ENCODE peak calls at places on chromosome 10, in nine cellular contexts. W, K, C, M, Z, L, P, G and J are unnamed samples.

GRCh38 chr10:28054211-28054888 is 55.5 kb upstream of the ODAD2 start:
- DNase-seq in W (no peak), K (no peak), C (peak; percentile 64), M (no peak), Z (no peak), L (no peak), P (peak; percentile 90), G (no peak), J (no peak)

GRCh38 chr10:94217431-94217830 is 145.3 kb downstream of the NOC3L start:
- DNase-seq in W (no peak), K (no peak), C (no peak), M (no peak), Z (no peak), L (no peak), P (no peak), G (no peak), J (no peak)

GRCh38 chr10:34814228-34815173 is 595 bp downstream of the PARD3 start:
- DNase-seq in W (peak; percentile 71), K (peak; percentile 57), C (peak; percentile 30), M (peak; percentile 92), Z (no peak), L (no peak), P (peak; percentile 72), G (no peak), J (peak; percentile 40)

GRCh38 chr10:1546431-1547110 is 190.8 kb downstream of the ADARB2 start:
- DNase-seq in W (no peak), K (no peak), C (no peak), M (no peak), Z (no peak), L (no peak), P (no peak), G (no peak), J (no peak)

GRCh38 chr10:15370212-15370740 is 813 bp downstream of the FAM171A1 start:
- DNase-seq in W (peak; percentile 48), K (peak; percentile 22), C (peak; percentile 21), M (peak; percentile 76), Z (no peak), L (no peak), P (no peak), G (peak; percentile 15), J (peak; percentile 13)

GRCh38 chr10:110569120-110569519 is 1.6 kb downstream of the SMC3 start:
- DNase-seq in W (no peak), K (no peak), C (no peak), M (no peak), Z (no peak), L (no peak), P (no peak), G (no peak), J (no peak)

GRCh38 chr10:131758062-131758941 is 142.5 kb upstream of the PPP2R2D start:
- DNase-seq in W (no peak), K (no peak), C (no peak), M (peak; percentile 60), Z (no peak), L (no peak), P (no peak), G (no peak), J (no peak)

GRCh38 chr10:71985542-71986250 is 21.5 kb downstream of the CHST3 start:
- DNase-seq in W (no peak), K (no peak), C (no peak), M (no peak), Z (no peak), L (no peak), P (no peak), G (no peak), J (no peak)

GRCh38 chr10:22737587-22737986 is 23.2 kb upstream of the PIP4K2A start:
- DNase-seq in W (no peak), K (no peak), C (peak; percentile 64), M (no peak), Z (no peak), L (no peak), P (peak; percentile 65), G (no peak), J (no peak)

GRCh38 chr10:4241724-4242345 is 456.8 kb upstream of the KLF6 start:
- DNase-seq in W (peak; percentile 44), K (peak; percentile 17), C (peak; percentile 94), M (peak; percentile 16), Z (no peak), L (no peak), P (no peak), G (no peak), J (no peak)

GRCh38 chr10:120415709-120416330 is 41.2 kb upstream of the PLPP4 start:
- DNase-seq in W (no peak), K (no peak), C (peak; percentile 81), M (no peak), Z (no peak), L (no peak), P (peak; percentile 88), G (no peak), J (no peak)

GRCh38 chr10:71342850-71343773 is 24.1 kb downstream of the SLC29A3 start:
- DNase-seq in W (no peak), K (no peak), C (no peak), M (no peak), Z (no peak), L (no peak), P (peak; percentile 61), G (no peak), J (no peak)

GRCh38 chr10:52526251-52526823 is 212.3 kb downstream of the DKK1 start:
- DNase-seq in W (no peak), K (no peak), C (peak; percentile 25), M (no peak), Z (no peak), L (no peak), P (peak; percentile 56), G (no peak), J (no peak)

GRCh38 chr10:42984761-42985325 is 92.0 kb upstream of the RET start:
- DNase-seq in W (no peak), K (no peak), C (no peak), M (peak; percentile 16), Z (peak; percentile 5), L (peak; percentile 83), P (no peak), G (no peak), J (no peak)

GRCh38 chr10:119542990-119543813 is 683 bp upstream of the RGS10 start:
- DNase-seq in W (peak; percentile 64), K (peak; percentile 27), C (peak; percentile 65), M (peak; percentile 87), Z (peak; percentile 68), L (no peak), P (peak; percentile 56), G (peak; percentile 38), J (peak; percentile 43)

GRCh38 chr10:104589871-104590270 is 51.2 kb upstream of the SORCS3 start:
- DNase-seq in W (no peak), K (no peak), C (peak; percentile 70), M (no peak), Z (no peak), L (peak; percentile 68), P (peak; percentile 65), G (no peak), J (no peak)

GRCh38 chr10:14552010-14552409 is 221.3 kb upstream of the FRMD4A start:
- DNase-seq in W (no peak), K (no peak), C (no peak), M (no peak), Z (no peak), L (no peak), P (no peak), G (no peak), J (no peak)

GRCh38 chr10:1782841-1783240 is 45.5 kb upstream of the ADARB2 start:
- DNase-seq in W (no peak), K (no peak), C (no peak), M (no peak), Z (no peak), L (no peak), P (no peak), G (no peak), J (no peak)

GRCh38 chr10:46298346-46299266 is 11.8 kb downstream of the ANTXRL start:
- DNase-seq in W (no peak), K (no peak), C (no peak), M (no peak), Z (peak; percentile 9), L (no peak), P (no peak), G (no peak), J (no peak)

GRCh38 chr10:67788028-67788886 is 49.7 kb downstream of the DNAJC12 start:
- DNase-seq in W (peak; percentile 61), K (peak; percentile 76), C (no peak), M (peak; percentile 67), Z (peak; percentile 72), L (no peak), P (peak; percentile 94), G (peak; percentile 59), J (no peak)

GRCh38 chr10:30748152-30748845 is 118.7 kb upstream of the LYZL2 start:
- DNase-seq in W (no peak), K (no peak), C (no peak), M (no peak), Z (no peak), L (no peak), P (no peak), G (no peak), J (no peak)

GRCh38 chr10:484925-485661 is 204.4 kb downstream of the DIP2C start:
- DNase-seq in W (no peak), K (no peak), C (peak; percentile 25), M (peak; percentile 68), Z (no peak), L (no peak), P (peak; percentile 7), G (no peak), J (no peak)

GRCh38 chr10:49624629-49625028 is 10.8 kb downstream of the CHAT start:
- DNase-seq in W (no peak), K (no peak), C (no peak), M (no peak), Z (no peak), L (no peak), P (no peak), G (no peak), J (no peak)
- H3K27me3 ChIP-seq in W (peaks cover 19% of the 10 kb centered on the region), K (no peaks in the 10 kb centered on the region), C (no peaks in the 10 kb centered on the region), M (peaks cover 16% of the 10 kb centered on the region), Z (no peaks in the 10 kb centered on the region), L (no peaks in the 10 kb centered on the region), P (peaks cover 44% of the 10 kb centered on the region), G (no peaks in the 10 kb centered on the region), J (no peaks in the 10 kb centered on the region)

GRCh38 chr10:133239990-133240389 is 2.3 kb downstream of the VENTX start:
- DNase-seq in W (no peak), K (no peak), C (no peak), M (no peak), Z (no peak), L (no peak), P (no peak), G (no peak), J (no peak)
- H3K27me3 ChIP-seq in W (peaks cover 49% of the 10 kb centered on the region), K (no peaks in the 10 kb centered on the region), C (peaks cover 29% of the 10 kb centered on the region), M (peaks cover 29% of the 10 kb centered on the region), Z (peaks cover 10% of the 10 kb centered on the region), L (no peaks in the 10 kb centered on the region), P (peaks cover 30% of the 10 kb centered on the region), G (peaks cover 16% of the 10 kb centered on the region), J (peaks cover 44% of the 10 kb centered on the region)

DNA sequence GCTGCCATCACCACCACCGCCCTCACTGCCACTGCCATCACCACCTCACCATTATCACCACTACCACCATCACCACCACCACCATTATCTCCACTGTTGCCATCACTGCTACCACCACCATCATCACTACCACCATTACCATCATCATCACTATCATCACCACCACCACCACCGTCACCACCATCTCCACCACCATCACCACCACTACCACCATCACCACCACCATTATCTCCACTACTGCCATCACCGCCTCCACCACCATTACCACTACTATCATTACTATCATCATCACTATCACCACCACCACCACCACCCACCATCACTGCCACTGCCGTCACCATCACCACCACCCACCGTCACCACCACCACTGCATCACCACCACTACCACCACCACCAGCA is 9.9 kb upstream of the COL13A1 start:
- DNase-seq in W (no peak), K (no peak), C (no peak), M (no peak), Z (no peak), L (no peak), P (no peak), G (no peak), J (no peak)
- H3K27me3 ChIP-seq in W (no peaks in the 10 kb centered on the region), K (no peaks in the 10 kb centered on the region), C (no peaks in the 10 kb centered on the region), M (no peaks in the 10 kb centered on the region), Z (no peaks in the 10 kb centered on the region), L (no peaks in the 10 kb centered on the region), P (no peaks in the 10 kb centered on the region), G (peaks cover 6% of the 10 kb centered on the region), J (no peaks in the 10 kb centered on the region)

GRCh38 chr10:121596668-121597503 is 1.4 kb downstream of the FGFR2 start:
- DNase-seq in W (peak; percentile 82), K (peak; percentile 42), C (peak; percentile 77), M (peak; percentile 89), Z (no peak), L (no peak), P (no peak), G (no peak), J (peak; percentile 78)
- H3K27me3 ChIP-seq in W (no peaks in the 10 kb centered on the region), K (no peaks in the 10 kb centered on the region), C (no peaks in the 10 kb centered on the region), M (peaks cover 3% of the 10 kb centered on the region), Z (peaks cover 9% of the 10 kb centered on the region), L (peaks cover 3% of the 10 kb centered on the region), P (peaks cover 52% of the 10 kb centered on the region), G (peaks cover 14% of the 10 kb centered on the region), J (no peaks in the 10 kb centered on the region)